ENCODE peak calls at places on chromosomes 3 and 15, in six cellular contexts. J, Z, W, A, X and Q are unnamed samples.

GRCh38 chr3:195062866-195063540 is 208.0 kb downstream of the XXYLT1 start:
- DNase-seq in J (no peak), Z (no peak), W (no peak), A (no peak), X (no peak), Q (no peak)

GRCh38 chr3:95227092-95227491 is 1164.2 kb downstream of the NSUN3 start:
- DNase-seq in J (no peak), Z (no peak), W (no peak), A (no peak), X (no peak), Q (no peak)

GRCh38 chr15:44381223-44381622 is 46.2 kb upstream of the CTDSPL2 start:
- DNase-seq in J (no peak), Z (no peak), W (no peak), A (no peak), X (no peak), Q (no peak)

GRCh38 chr15:79944625-79945024 is 26.4 kb downstream of the BCL2A1 start:
- DNase-seq in J (no peak), Z (no peak), W (no peak), A (no peak), X (no peak), Q (no peak)

GRCh38 chr15:77753238-77753873 is 120.6 kb upstream of the LINGO1 start:
- DNase-seq in J (peak), Z (no peak), W (no peak), A (no peak), X (peak), Q (no peak)

GRCh38 chr3:149963485-149963884 is 7.2 kb downstream of the PFN2 start:
- DNase-seq in J (no peak), Z (no peak), W (no peak), A (no peak), X (no peak), Q (no peak)

GRCh38 chr15:101619615-101619865 is 32.6 kb downstream of the TM2D3 start:
- DNase-seq in J (no peak), Z (no peak), W (no peak), A (no peak), X (no peak), Q (no peak)

GRCh38 chr3:38164136-38164965 is 986 bp upstream of the OXSR1 start:
- DNase-seq in J (no peak), Z (no peak), W (no peak), A (no peak), X (no peak), Q (no peak)

GRCh38 chr3:172244011-172244410 is 204.2 kb downstream of the GHSR start:
- DNase-seq in J (peak), Z (no peak), W (no peak), A (no peak), X (no peak), Q (no peak)

GRCh38 chr3:138458774-138459499 is 24.5 kb downstream of the ESYT3 start:
- DNase-seq in J (no peak), Z (no peak), W (no peak), A (no peak), X (no peak), Q (no peak)

GRCh38 chr15:77138167-77138522 is 67.2 kb upstream of the TSPAN3 start:
- DNase-seq in J (no peak), Z (no peak), W (no peak), A (no peak), X (no peak), Q (no peak)